ENCODE peak calls at places on chromosomes 5 and 9, in six cellular contexts. D is hepatocyte, S is PC-9, H is brain microvascular endothelial cell, L is body of pancreas, K is choroid plexus epithelial cell. X is an unnamed sample.

GRCh38 chr9:38284768-38285080 is 107.8 kb upstream of the ALDH1B1 start:
- DNase-seq in H (no peak), L (no peak), K (no peak), S (no peak), D (no peak), X (no peak)

GRCh38 chr5:160021818-160022446 is 13.0 kb downstream of the TTC1 start:
- DNase-seq in D (peak; percentile 81), S (peak; percentile 56), H (peak; percentile 71), L (peak; percentile 73), K (peak; percentile 86), X (peak; percentile 50)

GRCh38 chr5:66113160-66113559 is 30.9 kb upstream of the SREK1 start:
- DNase-seq in D (no peak), H (peak; percentile 73), S (no peak), L (no peak), K (peak; percentile 33), X (no peak)

GRCh38 chr9:134366223-134367031 is 40.2 kb downstream of the RXRA start:
- DNase-seq in H (peak; percentile 43), S (peak; percentile 87), K (peak; percentile 73), D (peak; percentile 88), L (peak; percentile 94), X (no peak)

GRCh38 chr5:371811-372555 is 50.5 kb downstream of the AHRR start:
- DNase-seq in D (no peak), L (peak; percentile 1), S (no peak), K (peak; percentile 28), H (no peak), X (no peak)

GRCh38 chr5:168317521-168318147 is 26.2 kb downstream of the WWC1 start:
- DNase-seq in S (peak; percentile 74), K (peak; percentile 92), L (peak; percentile 89), D (peak; percentile 95), H (peak; percentile 97), X (peak; percentile 61)

GRCh38 chr5:35316611-35317307 is 86.5 kb upstream of the PRLR start:
- DNase-seq in H (no peak), K (no peak), D (no peak), L (no peak), S (no peak), X (no peak)

GRCh38 chr5:125722550-125722949 is 700.7 kb upstream of the GRAMD2B start:
- DNase-seq in S (no peak), K (peak; percentile 23), D (no peak), H (peak; percentile 5), L (no peak), X (no peak)

GRCh38 chr5:62596691-62597090 is 18.1 kb downstream of the LRRC70 start:
- DNase-seq in L (no peak), H (no peak), S (no peak), D (no peak), K (no peak), X (no peak)

GRCh38 chr5:106574820-106575219 is 1095.9 kb downstream of the EFNA5 start:
- DNase-seq in H (no peak), S (no peak), D (no peak), L (no peak), K (no peak), X (no peak)

GRCh38 chr5:148268556-148268955 is at the start of gene SPINK13:
- DNase-seq in S (peak; percentile 22), K (peak; percentile 36), L (peak; percentile 63), D (peak; percentile 61), H (peak; percentile 49), X (no peak)

GRCh38 chr9:12818431-12819000 is 43.7 kb downstream of the LURAP1L start:
- DNase-seq in H (peak; percentile 26), D (peak; percentile 55), S (no peak), L (no peak), K (peak; percentile 73), X (no peak)

GRCh38 chr9:76166436-76166959 is 227.7 kb downstream of the RFK start:
- DNase-seq in K (no peak), L (no peak), S (no peak), H (no peak), D (no peak), X (peak; percentile 17)

GRCh38 chr5:170110403-170111087 is 4.8 kb downstream of the FOXI1 start:
- DNase-seq in L (no peak), D (no peak), H (no peak), K (no peak), S (no peak), X (no peak)

GRCh38 chr5:143217065-143217803 is 186.3 kb downstream of the NR3C1 start:
- DNase-seq in D (peak; percentile 48), L (no peak), H (no peak), K (peak; percentile 69), S (no peak), X (peak; percentile 20)

GRCh38 chr5:132013006-132013689 is 1.7 kb upstream of the ACSL6 start:
- DNase-seq in S (no peak), L (no peak), D (no peak), H (no peak), K (no peak), X (peak; percentile 6)

GRCh38 chr9:35728041-35728971 is 3.7 kb downstream of the TLN1 start:
- DNase-seq in K (peak; percentile 87), H (peak; percentile 82), S (peak; percentile 53), L (peak; percentile 68), D (peak; percentile 66), X (no peak)

GRCh38 chr5:173327084-173327947 is 898 bp downstream of the STC2 start:
- DNase-seq in K (peak; percentile 61), H (peak; percentile 54), L (peak; percentile 27), D (peak; percentile 52), S (peak; percentile 31), X (no peak)

GRCh38 chr5:61333351-61334223 is 1.5 kb downstream of the ZSWIM6 start:
- DNase-seq in H (no peak), K (no peak), S (peak; percentile 35), L (peak; percentile 58), D (peak; percentile 63), X (no peak)

GRCh38 chr5:97534166-97534565 is 351.1 kb upstream of the RIOK2 start:
- DNase-seq in S (peak; percentile 11), L (peak; percentile 52), H (peak; percentile 93), K (peak; percentile 97), D (peak; percentile 63), X (peak; percentile 44)

GRCh38 chr9:123093141-123093540 is 59.7 kb downstream of the GPR21 start:
- DNase-seq in D (no peak), L (no peak), H (no peak), K (no peak), S (no peak), X (no peak)

GRCh38 chr9:136107155-136107952 is 11.3 kb downstream of the TMEM250 start:
- DNase-seq in S (no peak), L (no peak), K (no peak), D (no peak), H (no peak), X (peak; percentile 90)

GRCh38 chr9:126532951-126533910 is 80.5 kb upstream of the LMX1B start:
- DNase-seq in S (no peak), K (no peak), D (no peak), L (no peak), H (no peak), X (no peak)

GRCh38 chr5:143177263-143177994 is 226.1 kb downstream of the NR3C1 start:
- DNase-seq in H (peak; percentile 100), K (peak; percentile 59), L (no peak), D (peak; percentile 38), S (peak; percentile 72), X (no peak)

GRCh38 chr5:55035480-55035879 is 11.4 kb downstream of the GZMK start:
- DNase-seq in D (no peak), K (no peak), S (no peak), H (no peak), L (no peak), X (no peak)
- H3K4me3 ChIP-seq in D (no peak overlapping the region), K (no peak overlapping the region), S (no peak overlapping the region), H (no peak overlapping the region), L (no peak overlapping the region), X (no peak overlapping the region)

GRCh38 chr5:178177569-178177968 is 9.6 kb downstream of the GMCL2 start:
- DNase-seq in H (no peak), D (no peak), K (no peak), L (no peak), S (no peak), X (no peak)
- TF ChIP-seq CTCF in H (no peak), D (no peak), K (no peak), L (no peak), S (no peak), X (no peak)

GRCh38 chr9:114382951-114383865 is 4.6 kb downstream of the AKNA start:
- DNase-seq in L (no peak), S (no peak), K (no peak), D (no peak), H (peak; percentile 31), X (peak; percentile 44)
- H3K4me3 ChIP-seq in L (no peak overlapping the region), S (no peak overlapping the region), K (no peak overlapping the region), D (no peak overlapping the region), H (no peak overlapping the region), X (no peak overlapping the region)

GRCh38 chr9:21357479-21358290 is 7.0 kb upstream of the IFNA6 start:
- DNase-seq in S (no peak), H (no peak), L (no peak), D (no peak), K (no peak), X (no peak)
- TF ChIP-seq CTCF in S (no peak), H (no peak), L (no peak), D (no peak), K (no peak), X (no peak)

DNA sequence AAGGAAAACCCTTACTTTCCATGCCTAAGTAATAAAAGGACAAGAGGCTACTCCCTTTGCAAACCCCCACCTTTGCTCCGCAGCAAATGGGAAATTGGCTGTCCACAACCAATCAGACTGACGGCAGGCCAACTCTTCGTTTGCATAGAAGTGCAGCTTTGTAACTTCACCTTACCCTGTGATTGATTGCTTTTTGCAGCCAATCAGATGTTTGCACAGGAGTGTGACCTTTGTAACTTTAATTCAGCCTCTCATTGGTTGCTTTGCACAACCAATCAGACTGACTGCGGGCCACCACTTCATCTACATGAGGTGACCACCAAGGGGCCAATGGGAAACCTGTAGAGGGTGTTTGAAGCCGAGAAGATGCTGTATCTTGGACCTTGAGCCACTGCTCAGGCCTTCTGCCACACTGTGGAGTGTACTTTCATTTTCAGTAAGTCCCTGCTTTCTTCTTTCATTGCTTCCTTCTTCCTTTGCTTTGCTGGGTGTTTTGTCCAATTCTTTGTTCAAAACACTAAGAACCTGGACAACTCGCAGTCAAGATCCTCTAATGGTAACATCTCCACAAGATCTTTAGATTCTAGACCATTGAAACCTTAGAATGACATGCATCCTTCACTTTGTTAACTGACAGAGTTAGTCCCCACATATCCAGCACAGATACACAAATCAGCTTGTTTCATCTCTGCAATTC is 51.3 kb upstream of the FREM1 start:
- DNase-seq in D (peak; percentile 58), L (peak; percentile 71), S (peak; percentile 4), H (no peak), K (no peak), X (no peak)
- H3K4me3 ChIP-seq in D (no peak overlapping the region), L (no peak overlapping the region), S (peak overlapping the region; percentile 5), H (no peak overlapping the region), K (no peak overlapping the region), X (no peak overlapping the region)

DNA sequence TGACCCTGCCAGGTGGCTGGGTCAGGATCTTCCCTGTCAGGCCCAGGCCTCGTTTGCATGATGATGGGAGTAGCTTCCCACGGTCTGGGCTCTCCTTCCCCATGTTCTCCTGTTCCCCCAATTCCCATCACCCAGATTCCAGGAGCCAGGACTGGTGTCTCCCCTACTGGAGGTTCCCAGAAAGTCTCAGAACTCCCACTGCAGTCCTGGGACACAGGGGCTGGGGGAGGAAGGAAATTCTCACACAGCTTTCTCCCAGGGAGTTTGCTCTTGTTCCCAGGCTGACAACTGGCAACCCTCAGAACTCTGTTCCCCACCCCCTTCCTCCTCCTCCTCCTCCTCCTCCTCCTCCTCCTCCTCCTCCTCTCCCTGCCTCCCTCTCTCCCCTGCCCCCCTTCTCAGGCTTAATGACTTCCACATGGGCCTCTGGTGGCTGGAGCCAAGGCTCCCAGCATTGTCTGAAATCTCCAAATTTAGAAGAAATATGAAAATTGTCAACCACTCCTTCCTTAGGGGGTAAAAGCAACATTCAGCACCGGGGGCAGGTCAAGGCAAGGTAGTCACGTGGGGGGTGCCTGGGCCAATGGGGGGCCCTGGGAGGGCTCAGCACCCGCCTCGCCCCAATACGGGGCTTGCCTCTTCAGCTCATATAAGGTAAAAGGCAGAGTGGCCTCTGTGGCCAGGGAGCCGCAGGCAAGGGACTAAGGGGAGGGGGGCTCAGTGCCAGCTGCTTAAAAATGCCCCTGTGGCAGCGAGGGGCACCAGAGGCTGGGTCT is 27.3 kb upstream of the IL17B start:
- DNase-seq in K (peak; percentile 85), H (peak; percentile 90), L (peak; percentile 33), D (no peak), S (no peak), X (no peak)
- TF ChIP-seq CTCF in K (no peak), H (peak; percentile 40), L (no peak), D (no peak), S (no peak), X (no peak)

X was measured in WERI-Rb-1.